ENCODE peak calls at places on chromosomes 1 and 21, in nine cellular contexts. U is uterus; L is GM23248; T is AG09309; O is H7; D is AG10803; Y is CD8-positive, alpha-beta T cell; A is CD4-positive, CD25-positive, alpha-beta regulatory T cell; C is mucosa of descending colon. M is an unnamed sample.

GRCh38 chr1:59393211-59394180 is 96.6 kb downstream of the FGGY start:
- DNase-seq in U (peak), L (peak), T (peak), O (no peak), D (peak), Y (no peak), A (no peak), C (peak), M (peak)

GRCh38 chr1:8283058-8283884 is 34.6 kb upstream of the SLC45A1 start:
- DNase-seq in U (no peak), L (peak), T (no peak), O (no peak), D (no peak), Y (no peak), A (no peak), C (no peak), M (no peak)

GRCh38 chr1:112515311-112516009 is 6.7 kb downstream of the WNT2B start:
- DNase-seq in U (no peak), L (peak), T (no peak), O (peak), D (peak), Y (no peak), A (no peak), C (no peak), M (no peak)

GRCh38 chr1:38034871-38035270 is 11.7 kb downstream of the POU3F1 start:
- DNase-seq in U (no peak), L (no peak), T (no peak), O (no peak), D (no peak), Y (no peak), A (no peak), C (no peak), M (no peak)

GRCh38 chr1:8604041-8604942 is 213.1 kb downstream of the RERE start:
- DNase-seq in U (no peak), L (no peak), T (no peak), O (no peak), D (no peak), Y (no peak), A (peak), C (no peak), M (no peak)

GRCh38 chr1:208944981-208945451 is 638.5 kb upstream of the CAMK1G start:
- DNase-seq in U (no peak), L (no peak), T (no peak), O (no peak), D (no peak), Y (no peak), A (no peak), C (no peak), M (no peak)

GRCh38 chr1:199018471-199019135 is 379.8 kb downstream of the PTPRC start:
- DNase-seq in U (no peak), L (no peak), T (no peak), O (no peak), D (no peak), Y (no peak), A (no peak), C (no peak), M (no peak)

GRCh38 chr1:210696709-210697108 is 368.0 kb downstream of the HHAT start:
- DNase-seq in U (no peak), L (no peak), T (no peak), O (no peak), D (no peak), Y (no peak), A (no peak), C (no peak), M (no peak)

GRCh38 chr1:112011231-112011630 is 21.8 kb upstream of the KCND3 start:
- DNase-seq in U (peak), L (peak), T (peak), O (no peak), D (peak), Y (no peak), A (no peak), C (no peak), M (no peak)

GRCh38 chr1:161086457-161086856 is 2.9 kb downstream of the NECTIN4 start:
- DNase-seq in U (no peak), L (no peak), T (no peak), O (peak), D (no peak), Y (no peak), A (no peak), C (peak), M (no peak)

GRCh38 chr1:232880354-232880753 is 70.1 kb upstream of the NTPCR start:
- DNase-seq in U (no peak), L (peak), T (no peak), O (peak), D (peak), Y (no peak), A (no peak), C (peak), M (peak)

GRCh38 chr1:18877282-18877681 is 17.8 kb upstream of the TAS1R2 start:
- DNase-seq in U (no peak), L (no peak), T (no peak), O (no peak), D (no peak), Y (no peak), A (no peak), C (no peak), M (no peak)

GRCh38 chr1:147924813-147925212 is 3.4 kb upstream of the GPR89B start:
- DNase-seq in U (no peak), L (no peak), T (no peak), O (peak), D (no peak), Y (no peak), A (no peak), C (no peak), M (no peak)

GRCh38 chr1:157659576-157660247 is 40.9 kb downstream of the FCRL3 start:
- DNase-seq in U (no peak), L (no peak), T (no peak), O (no peak), D (no peak), Y (no peak), A (no peak), C (no peak), M (no peak)
- H3K4me3 ChIP-seq in U (no peak), L (no peak), T (no peak), O (no peak), D (no peak), Y (no peak), A (no peak), C (no peak), M (no peak)

GRCh38 chr1:26044971-26045711 is 777 bp downstream of the SLC30A2 start:
- DNase-seq in U (no peak), L (no peak), T (no peak), O (peak), D (no peak), Y (no peak), A (no peak), C (no peak), M (peak)
- H3K4me3 ChIP-seq in U (no peak), L (no peak), T (no peak), O (peak), D (no peak), Y (no peak), A (no peak), C (no peak), M (peak)

GRCh38 chr1:231016234-231016633 is 23.8 kb downstream of the FAM89A start:
- DNase-seq in U (no peak), L (no peak), T (no peak), O (no peak), D (no peak), Y (no peak), A (no peak), C (no peak), M (no peak)

GRCh38 chr1:231013391-231014015 is 26.6 kb downstream of the FAM89A start:
- DNase-seq in U (no peak), L (no peak), T (no peak), O (no peak), D (no peak), Y (no peak), A (no peak), C (no peak), M (no peak)

GRCh38 chr1:231011360-231011759 is 28.7 kb downstream of the FAM89A start:
- DNase-seq in U (no peak), L (no peak), T (no peak), O (no peak), D (no peak), Y (no peak), A (no peak), C (no peak), M (no peak)

GRCh38 chr1:231016966-231017365 is 23.1 kb downstream of the FAM89A start:
- DNase-seq in U (no peak), L (no peak), T (no peak), O (no peak), D (no peak), Y (no peak), A (no peak), C (no peak), M (no peak)

GRCh38 chr1:231011963-231012362 is 28.1 kb downstream of the FAM89A start:
- DNase-seq in U (no peak), L (no peak), T (no peak), O (no peak), D (no peak), Y (no peak), A (no peak), C (no peak), M (no peak)
- H3K4me3 ChIP-seq in U (no peak), L (no peak), T (no peak), O (no peak), D (no peak), Y (no peak), A (no peak), C (no peak), M (no peak)

GRCh38 chr1:42817976-42818375 is 779 bp upstream of the SVBP start:
- DNase-seq in U (no peak), L (no peak), T (no peak), O (no peak), D (no peak), Y (no peak), A (no peak), C (no peak), M (no peak)
- H3K4me3 ChIP-seq in U (no peak), L (peak), T (no peak), O (no peak), D (peak), Y (no peak), A (peak), C (no peak), M (no peak)

DNA sequence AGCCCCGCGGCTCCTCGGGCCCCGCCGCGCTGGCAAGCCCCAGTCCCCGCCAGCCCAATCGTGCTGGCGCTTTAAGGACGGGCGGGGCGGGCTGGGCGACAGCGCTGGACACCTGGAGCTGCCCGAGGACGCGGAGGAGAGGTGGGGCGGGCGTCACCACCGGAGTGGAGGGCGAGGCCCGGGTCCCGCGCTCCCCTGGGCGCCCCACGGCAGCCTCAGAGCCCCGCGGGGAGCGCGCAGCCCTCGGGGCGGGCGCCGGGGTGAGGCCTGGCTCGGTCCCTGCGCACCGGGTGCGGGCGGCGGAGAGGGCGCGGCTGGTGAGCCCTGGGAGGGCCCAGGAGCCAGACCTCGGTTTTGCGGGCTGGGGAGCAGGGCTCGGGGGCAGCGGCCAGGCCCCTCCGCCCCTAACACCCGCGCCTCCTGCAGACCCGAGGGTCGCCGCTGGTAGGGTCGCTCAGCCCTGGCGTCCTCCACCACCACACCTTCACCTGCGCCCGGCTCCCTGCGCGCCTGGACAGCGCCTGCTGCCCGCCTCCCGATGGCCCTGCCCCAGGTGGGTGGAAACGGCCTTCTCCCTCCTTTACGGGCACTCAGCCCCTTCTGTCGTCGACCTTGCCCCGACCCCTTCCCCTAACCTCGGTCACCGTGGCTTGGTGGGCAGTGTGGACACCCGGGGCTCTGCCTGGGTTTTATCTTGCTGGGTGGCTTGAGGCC is at the start of gene TMEM61:
- DNase-seq in U (no peak), L (peak), T (no peak), O (peak), D (no peak), Y (no peak), A (no peak), C (peak), M (peak)
- H3K4me3 ChIP-seq in U (no peak), L (peak), T (peak), O (peak), D (peak), Y (no peak), A (no peak), C (peak), M (peak)

GRCh38 chr1:28926629-28927441 is 12.5 kb downstream of the EPB41 start:
- DNase-seq in U (no peak), L (no peak), T (no peak), O (no peak), D (no peak), Y (no peak), A (peak), C (no peak), M (no peak)

GRCh38 chr1:28925350-28925891 is 11.1 kb downstream of the EPB41 start:
- DNase-seq in U (no peak), L (no peak), T (no peak), O (no peak), D (no peak), Y (no peak), A (no peak), C (no peak), M (no peak)

GRCh38 chr1:28928306-28928987 is 14.1 kb downstream of the EPB41 start:
- DNase-seq in U (no peak), L (no peak), T (no peak), O (no peak), D (no peak), Y (no peak), A (peak), C (no peak), M (no peak)

GRCh38 chr1:28933277-28933676 is 18.9 kb downstream of the EPB41 start:
- DNase-seq in U (no peak), L (no peak), T (no peak), O (no peak), D (no peak), Y (no peak), A (peak), C (no peak), M (no peak)

GRCh38 chr1:28927442-28928305 is 13.3 kb downstream of the EPB41 start:
- DNase-seq in U (no peak), L (peak), T (peak), O (peak), D (peak), Y (no peak), A (no peak), C (no peak), M (no peak)
- H3K4me3 ChIP-seq in U (no peak), L (peak), T (no peak), O (no peak), D (no peak), Y (peak), A (peak), C (no peak), M (no peak)

GRCh38 chr21:36429672-36430546 is 44.7 kb downstream of the CHAF1B start:
- DNase-seq in U (peak), L (peak), T (peak), O (peak), D (peak), Y (peak), A (peak), C (peak), M (peak)
- H3K4me3 ChIP-seq in U (peak), L (peak), T (peak), O (no peak), D (peak), Y (peak), A (peak), C (no peak), M (no peak)

GRCh38 chr1:16145030-16145987 is 10.6 kb downstream of the EPHA2 start:
- DNase-seq in U (peak), L (peak), T (no peak), O (peak), D (peak), Y (no peak), A (no peak), C (peak), M (peak)
- H3K4me3 ChIP-seq in U (peak), L (peak), T (peak), O (peak), D (peak), Y (no peak), A (no peak), C (no peak), M (peak)

GRCh38 chr1:204607910-204608309 is 77.6 kb downstream of the LRRN2 start:
- DNase-seq in U (no peak), L (no peak), T (no peak), O (no peak), D (no peak), Y (no peak), A (no peak), C (no peak), M (no peak)
- H3K4me3 ChIP-seq in U (no peak), L (no peak), T (no peak), O (no peak), D (no peak), Y (no peak), A (no peak), C (no peak), M (no peak)

M was measured in pancreas.